ENCODE peak calls at places on chromosomes 6 and 20, in ten cellular contexts. U is A549, K is RWPE1, D is prostate gland, W is glutamatergic neuron, I is pancreas, O is HL-60, Q is WTC11, E is GM13976, R is fibroblast of pulmonary artery. L is an unnamed sample.

GRCh38 chr6:26659042-26659359 is 545 bp downstream of the ZNF322 start:
- DNase-seq in R (no peak), K (peak), D (no peak), W (no peak), O (no peak), E (no peak), U (no peak), I (no peak), Q (no peak), L (no peak)

GRCh38 chr6:75932067-75932466 is 140.4 kb downstream of the IMPG1 start:
- DNase-seq in I (peak), O (no peak), K (peak), U (no peak), W (peak), Q (peak), R (peak), E (peak), D (no peak), L (peak)

GRCh38 chr20:20694591-20694990 is 17.9 kb downstream of the RALGAPA2 start:
- DNase-seq in Q (no peak), O (no peak), W (no peak), I (no peak), E (no peak), D (no peak), U (no peak), K (no peak), R (no peak), L (no peak)

GRCh38 chr6:13615802-13616140 is 636 bp downstream of the NOL7 start:
- DNase-seq in R (peak), E (no peak), U (peak), D (peak), Q (peak), I (peak), O (no peak), W (peak), K (peak), L (peak)

GRCh38 chr6:150741633-150742200 is 123.8 kb upstream of the MTHFD1L start:
- DNase-seq in I (no peak), Q (peak), R (peak), D (no peak), O (no peak), E (peak), U (no peak), K (no peak), W (peak), L (peak)

GRCh38 chr6:305371-306206 is 13.3 kb downstream of the DUSP22 start:
- DNase-seq in R (no peak), Q (no peak), D (no peak), K (no peak), W (no peak), I (no peak), U (no peak), E (peak), O (no peak), L (no peak)

GRCh38 chr6:102763886-102764285 is 1370.4 kb downstream of the GRIK2 start:
- DNase-seq in W (no peak), K (no peak), O (no peak), I (no peak), E (no peak), D (no peak), Q (no peak), R (no peak), U (no peak), L (no peak)

GRCh38 chr20:48115511-48115910 is 330.2 kb upstream of the SULF2 start:
- DNase-seq in W (no peak), K (no peak), U (no peak), I (no peak), D (no peak), O (no peak), Q (no peak), E (no peak), R (no peak), L (no peak)

GRCh38 chr20:6940052-6940451 is 172.6 kb downstream of the BMP2 start:
- DNase-seq in K (no peak), I (no peak), Q (peak), D (no peak), W (peak), R (peak), E (no peak), U (no peak), O (no peak), L (peak)

GRCh38 chr6:27288136-27289044 is 23.7 kb downstream of the POM121L2 start:
- DNase-seq in W (peak), D (no peak), O (no peak), K (no peak), E (no peak), I (no peak), Q (peak), R (no peak), U (no peak), L (peak)

GRCh38 chr6:32617751-32618150 is 19.5 kb upstream of the HLA-DQA1 start:
- DNase-seq in R (no peak), W (no peak), I (no peak), U (no peak), E (no peak), D (no peak), O (no peak), Q (no peak), K (no peak), L (no peak)

GRCh38 chr6:32718879-32719278 is 22.3 kb upstream of the HLA-DQA2 start:
- DNase-seq in R (no peak), I (no peak), E (no peak), K (no peak), U (no peak), D (no peak), Q (no peak), O (no peak), W (no peak), L (no peak)

GRCh38 chr20:4217349-4217761 is 202.0 kb upstream of the RNF24 start:
- DNase-seq in K (peak), E (no peak), R (no peak), Q (no peak), I (no peak), O (no peak), D (no peak), W (no peak), U (peak), L (no peak)

GRCh38 chr20:59776059-59776603 is 157.3 kb downstream of the SYCP2 start:
- DNase-seq in R (no peak), K (no peak), E (peak), Q (no peak), D (no peak), I (no peak), U (no peak), W (no peak), O (no peak), L (no peak)

GRCh38 chr20:34570859-34571306 is 12.4 kb downstream of the MAP1LC3A start:
- DNase-seq in Q (no peak), U (no peak), K (no peak), I (no peak), E (no peak), R (peak), W (no peak), O (peak), D (no peak), L (no peak)

GRCh38 chr6:90249044-90249443 is 47.6 kb downstream of the BACH2 start:
- DNase-seq in D (no peak), Q (no peak), I (no peak), E (no peak), R (no peak), O (no peak), K (no peak), W (no peak), U (no peak), L (no peak)

GRCh38 chr6:79420054-79420453 is 117.2 kb downstream of the LCA5 start:
- DNase-seq in K (no peak), R (no peak), D (no peak), E (no peak), U (no peak), O (no peak), Q (no peak), I (no peak), W (no peak), L (no peak)

GRCh38 chr6:150857062-150857905 is 8.2 kb upstream of the MTHFD1L start:
- DNase-seq in E (no peak), Q (no peak), W (no peak), I (no peak), U (peak), R (peak), D (no peak), O (no peak), K (peak), L (no peak)

GRCh38 chr6:121630716-121631115 is 195.3 kb downstream of the GJA1 start:
- DNase-seq in R (peak), K (peak), U (no peak), W (no peak), I (no peak), E (no peak), Q (no peak), D (no peak), O (no peak), L (no peak)

GRCh38 chr6:2485116-2485515 is 239.7 kb upstream of the GMDS start:
- DNase-seq in U (no peak), W (no peak), E (no peak), O (no peak), D (no peak), K (no peak), R (no peak), I (peak), Q (no peak), L (no peak)

GRCh38 chr6:19999319-20000191 is 162.4 kb downstream of the ID4 start:
- DNase-seq in K (peak), W (no peak), U (no peak), E (peak), I (no peak), O (peak), D (no peak), Q (no peak), R (peak), L (no peak)

GRCh38 chr6:157989541-157990289 is 8.1 kb downstream of the SYNJ2 start:
- DNase-seq in E (no peak), D (peak), W (no peak), I (peak), O (no peak), R (peak), K (peak), U (no peak), Q (no peak), L (no peak)

GRCh38 chr20:24816431-24816830 is 132.6 kb upstream of the CST7 start:
- DNase-seq in D (no peak), W (no peak), U (no peak), R (no peak), I (no peak), K (no peak), E (no peak), O (no peak), Q (no peak), L (no peak)

GRCh38 chr20:48972816-48973215 is 51.3 kb downstream of the ARFGEF2 start:
- DNase-seq in E (no peak), R (no peak), U (no peak), I (no peak), O (no peak), W (no peak), K (no peak), Q (no peak), D (no peak), L (no peak)

GRCh38 chr6:56062856-56063255 is 184.5 kb downstream of the COL21A1 start:
- DNase-seq in O (no peak), D (no peak), K (no peak), E (no peak), W (no peak), I (no peak), R (no peak), U (no peak), Q (no peak), L (no peak)
- TF ChIP-seq CTCF in O (no peak), D (no peak), K (no peak), E (no peak), W (no peak), I (no peak), R (no peak), U (no peak), Q (no peak), L (no peak)

GRCh38 chr6:88913471-88913870 is 49.9 kb downstream of the RNGTT start:
- DNase-seq in U (no peak), K (no peak), D (no peak), I (no peak), O (no peak), R (no peak), Q (no peak), E (no peak), W (no peak), L (no peak)
- TF ChIP-seq CTCF in U (no peak), K (no peak), D (no peak), I (no peak), O (no peak), R (no peak), Q (no peak), E (no peak), W (no peak), L (no peak)

GRCh38 chr6:149473080-149474052 is 11.4 kb downstream of the ZC3H12D start:
- DNase-seq in K (no peak), Q (no peak), U (peak), O (no peak), I (no peak), R (no peak), D (no peak), E (no peak), W (no peak), L (no peak)
- TF ChIP-seq CTCF in K (no peak), Q (no peak), U (no peak), O (no peak), I (no peak), R (no peak), D (no peak), E (peak), W (no peak), L (no peak)

DNA sequence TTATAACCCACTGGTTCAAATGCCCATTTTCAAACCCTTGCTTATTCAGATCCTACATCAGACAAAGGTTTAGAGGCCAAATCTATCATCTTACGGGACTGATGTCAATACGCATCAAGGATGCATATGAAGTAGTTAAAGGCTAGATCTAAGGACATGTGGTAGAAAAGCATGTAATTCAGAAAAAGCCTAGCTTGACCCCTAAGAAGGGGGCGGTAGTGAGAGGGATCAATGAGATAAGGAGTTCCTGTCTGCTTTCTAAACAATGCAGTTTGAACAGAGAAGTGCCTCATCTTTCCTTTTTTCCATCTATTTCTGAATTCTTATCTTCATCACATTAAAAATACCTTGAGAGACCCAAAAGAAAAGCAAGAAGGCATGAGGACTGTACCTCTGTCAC is 237.7 kb downstream of the ARHGAP18 start:
- DNase-seq in E (no peak), R (no peak), I (no peak), Q (no peak), U (no peak), W (no peak), D (no peak), K (no peak), O (no peak), L (no peak)
- TF ChIP-seq CTCF in E (no peak), R (no peak), I (no peak), Q (no peak), U (no peak), W (no peak), D (no peak), K (no peak), O (no peak), L (no peak)

GRCh38 chr20:63285636-63286615 is 7.1 kb upstream of the COL20A1 start:
- DNase-seq in Q (no peak), K (no peak), O (no peak), I (no peak), U (no peak), E (no peak), D (no peak), W (no peak), R (no peak), L (no peak)

GRCh38 chr20:63288581-63289251 is 4.3 kb upstream of the COL20A1 start:
- DNase-seq in O (no peak), Q (no peak), D (no peak), W (no peak), E (no peak), K (no peak), I (no peak), R (no peak), U (no peak), L (no peak)

GRCh38 chr20:63284981-63285524 is 7.9 kb upstream of the COL20A1 start:
- DNase-seq in U (no peak), O (no peak), Q (no peak), W (no peak), D (no peak), E (no peak), K (no peak), R (no peak), I (no peak), L (no peak)

GRCh38 chr20:63287697-63288580 is 5.0 kb upstream of the COL20A1 start:
- DNase-seq in W (no peak), I (no peak), R (no peak), E (no peak), D (no peak), U (no peak), O (no peak), Q (no peak), K (no peak), L (no peak)

DNA sequence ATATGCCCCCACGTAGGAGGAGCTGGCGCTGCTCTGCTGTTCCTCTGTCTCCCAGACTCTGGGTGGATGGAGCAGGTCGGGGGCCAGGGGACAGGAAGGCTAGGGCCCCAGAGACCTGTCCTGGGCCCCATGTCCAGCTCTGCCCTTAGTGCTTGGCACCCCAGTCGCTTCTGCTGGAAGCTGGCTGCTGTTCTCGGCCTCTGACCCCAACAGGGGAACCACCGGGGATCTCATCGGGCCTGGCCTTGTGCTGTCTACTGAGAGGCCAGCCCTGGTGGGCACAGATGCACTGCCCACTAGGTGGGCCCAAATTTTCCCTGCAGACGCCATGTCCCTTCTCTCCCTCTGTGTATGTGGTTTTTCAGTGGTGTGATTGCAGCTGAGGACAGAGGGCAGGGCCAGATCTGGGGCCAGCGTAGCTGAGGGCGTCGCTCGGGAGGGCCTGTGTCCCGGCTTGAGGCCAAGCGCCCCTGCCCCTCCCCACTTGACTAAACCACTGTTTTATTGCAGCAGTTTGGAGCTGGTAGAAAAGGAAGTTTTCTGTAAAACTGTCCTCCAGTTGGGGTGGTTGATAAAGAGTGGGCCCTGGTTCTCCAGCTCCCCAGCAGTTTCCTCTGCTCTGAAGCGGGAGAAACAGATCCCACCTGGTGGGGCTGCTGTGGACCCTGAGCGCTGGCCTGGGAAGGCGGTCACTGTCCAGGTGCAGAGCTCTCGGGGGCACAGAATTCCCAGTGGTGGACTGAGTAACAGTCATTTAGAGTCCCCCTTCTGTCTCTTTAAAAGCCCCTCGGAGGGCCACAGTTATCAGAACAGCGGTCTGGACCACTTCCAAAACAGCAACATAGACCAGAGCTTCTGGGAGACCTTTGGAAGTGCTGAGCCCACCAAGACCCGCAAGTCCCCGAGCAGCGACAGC is 5.9 kb upstream of the COL20A1 start:
- DNase-seq in O (no peak), W (no peak), K (no peak), R (no peak), U (no peak), Q (no peak), I (no peak), E (no peak), D (no peak), L (no peak)
- TF ChIP-seq CTCF in O (no peak), W (no peak), K (no peak), R (no peak), U (no peak), Q (no peak), I (no peak), E (no peak), D (no peak), L (no peak)

DNA sequence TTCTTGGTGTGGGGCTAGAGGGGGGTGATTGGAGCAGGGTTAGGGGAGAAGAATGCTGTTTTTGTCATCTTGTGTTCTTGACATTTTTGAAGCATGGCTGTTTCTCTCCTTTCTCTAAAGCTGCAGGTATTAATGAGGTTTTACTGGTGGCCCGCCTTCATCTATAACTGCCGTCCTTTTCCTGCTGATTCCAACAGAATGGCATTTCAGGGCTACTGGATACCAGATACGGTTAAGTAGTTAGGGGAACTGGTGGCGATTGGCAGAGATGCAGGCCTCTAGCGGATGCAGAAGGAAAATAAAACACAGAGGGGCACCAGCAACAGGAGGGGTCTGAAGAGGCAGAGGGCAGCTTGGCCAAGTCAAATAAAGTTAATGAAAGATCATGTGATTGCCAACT is 89.7 kb upstream of the EEF1E1 start:
- DNase-seq in E (no peak), I (no peak), R (no peak), W (no peak), D (no peak), O (no peak), K (no peak), U (no peak), Q (no peak), L (no peak)
- TF ChIP-seq CTCF in E (no peak), I (no peak), R (no peak), W (no peak), D (no peak), O (no peak), K (no peak), U (no peak), Q (no peak), L (no peak)

GRCh38 chr6:81752084-81752968 is at the start of gene TENT5A:
- DNase-seq in O (peak), Q (peak), I (peak), R (peak), U (peak), D (peak), W (peak), E (peak), K (peak), L (peak)
- TF ChIP-seq CTCF in O (no peak), Q (no peak), I (no peak), R (no peak), U (no peak), D (no peak), W (no peak), E (no peak), K (no peak), L (no peak)

GRCh38 chr20:57400821-57401564 is 9.8 kb downstream of the RBM38 start:
- DNase-seq in O (no peak), U (no peak), D (no peak), I (no peak), W (peak), Q (no peak), R (no peak), K (no peak), E (peak), L (no peak)

GRCh38 chr20:57398901-57399535 is 7.8 kb downstream of the RBM38 start:
- DNase-seq in O (no peak), K (no peak), Q (no peak), R (no peak), D (no peak), I (no peak), E (peak), W (no peak), U (no peak), L (no peak)

GRCh38 chr20:57401565-57401918 is 10.3 kb downstream of the RBM38 start:
- DNase-seq in I (no peak), U (no peak), W (no peak), K (no peak), D (no peak), R (no peak), O (no peak), E (no peak), Q (no peak), L (no peak)

GRCh38 chr20:57399587-57400261 is 8.5 kb downstream of the RBM38 start:
- DNase-seq in K (no peak), I (no peak), R (no peak), D (no peak), Q (no peak), E (peak), U (no peak), W (no peak), O (no peak), L (no peak)

DNA sequence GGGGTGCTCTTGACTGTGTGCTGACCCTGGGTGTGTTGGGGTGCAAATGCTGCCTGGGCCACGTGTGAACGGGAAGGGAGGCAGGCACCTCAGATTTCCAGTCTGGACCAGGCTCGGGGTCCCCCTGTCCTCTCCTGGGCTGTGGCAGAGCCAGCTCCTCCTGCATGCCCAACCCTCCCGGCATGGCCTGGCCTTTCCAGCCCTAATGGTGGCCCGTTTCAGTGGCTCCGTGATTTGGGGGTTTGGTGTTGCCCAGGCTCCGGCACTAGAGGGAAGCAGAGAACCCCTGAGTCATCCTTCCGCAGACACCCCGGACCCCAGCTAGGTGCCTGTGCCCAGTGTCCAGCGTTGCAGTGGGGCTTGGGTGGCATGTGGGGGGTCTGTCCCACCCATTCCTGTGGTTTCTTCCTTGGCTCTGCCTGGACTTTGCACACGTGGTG is 9.1 kb downstream of the RBM38 start:
- DNase-seq in E (peak), D (no peak), W (no peak), Q (no peak), R (no peak), I (no peak), O (no peak), K (no peak), U (no peak), L (no peak)
- TF ChIP-seq CTCF in E (peak), D (no peak), W (no peak), Q (no peak), R (no peak), I (no peak), O (no peak), K (no peak), U (no peak), L (no peak)

GRCh38 chr6:170280689-170281045 is 10.2 kb downstream of the DLL1 start:
- DNase-seq in D (no peak), I (no peak), K (no peak), O (no peak), U (no peak), Q (no peak), E (no peak), W (no peak), R (no peak), L (no peak)
- TF ChIP-seq CTCF in D (no peak), I (no peak), K (no peak), O (no peak), U (peak), Q (no peak), E (no peak), W (no peak), R (no peak), L (no peak)